ENCODE peak calls at places on chromosomes 16 and 17, in nine cellular contexts. One of them, this sample, is unnamed.

GRCh38 chr17:53629188-53629587 is 193.5 kb upstream of the KIF2B start:
- DNase-seq in NCI-H345: no peak
- DNase-seq in T47D: no peak
- DNase-seq in CD4-positive, CD25-positive, alpha-beta regulatory T cell: no peak
- DNase-seq in stimulated activated CD8-positive, alpha-beta memory T cell treated with anti-CD3 and anti-CD28 coated beads, Interleukin-2, amount 100 ng/mL, for 48 hours: no peak
- DNase-seq in pulmonary artery endothelial cell: no peak
- DNase-seq in KBM-7: no peak
- DNase-seq in stimulated activated naive CD8-positive, alpha-beta T cell treated with anti-CD3 and anti-CD28 coated beads, Interleukin-15, Interleukin-2, amounts not matched to agents 100 U/mL and 50 U/mL, for 24 hours: no peak
- DNase-seq in AG09309: no peak
- DNase-seq in this sample: no peak

GRCh38 chr16:4696172-4696904 is 3.0 kb downstream of the NUDT16L1 start:
- DNase-seq in CD4-positive, CD25-positive, alpha-beta regulatory T cell: no peak
- DNase-seq in pulmonary artery endothelial cell: no peak
- DNase-seq in stimulated activated naive CD8-positive, alpha-beta T cell treated with anti-CD3 and anti-CD28 coated beads, Interleukin-15, Interleukin-2, amounts not matched to agents 100 U/mL and 50 U/mL, for 24 hours: no peak
- DNase-seq in AG09309: no peak
- DNase-seq in T47D: no peak
- DNase-seq in NCI-H345: no peak
- DNase-seq in stimulated activated CD8-positive, alpha-beta memory T cell treated with anti-CD3 and anti-CD28 coated beads, Interleukin-2, amount 100 ng/mL, for 48 hours: no peak
- DNase-seq in KBM-7: no peak
- DNase-seq in this sample: no peak

GRCh38 chr17:43608313-43608712 is 53.4 kb downstream of the MEOX1 start:
- DNase-seq in CD4-positive, CD25-positive, alpha-beta regulatory T cell: peak; percentile 60
- DNase-seq in AG09309: no peak
- DNase-seq in pulmonary artery endothelial cell: peak; percentile 29
- DNase-seq in KBM-7: no peak
- DNase-seq in NCI-H345: no peak
- DNase-seq in stimulated activated CD8-positive, alpha-beta memory T cell treated with anti-CD3 and anti-CD28 coated beads, Interleukin-2, amount 100 ng/mL, for 48 hours: peak; percentile 23
- DNase-seq in stimulated activated naive CD8-positive, alpha-beta T cell treated with anti-CD3 and anti-CD28 coated beads, Interleukin-15, Interleukin-2, amounts not matched to agents 100 U/mL and 50 U/mL, for 24 hours: peak; percentile 55
- DNase-seq in T47D: no peak
- DNase-seq in this sample: no peak

GRCh38 chr17:16945141-16945493 is 26.8 kb downstream of the TNFRSF13B start:
- DNase-seq in stimulated activated naive CD8-positive, alpha-beta T cell treated with anti-CD3 and anti-CD28 coated beads, Interleukin-15, Interleukin-2, amounts not matched to agents 100 U/mL and 50 U/mL, for 24 hours: no peak
- DNase-seq in T47D: no peak
- DNase-seq in CD4-positive, CD25-positive, alpha-beta regulatory T cell: no peak
- DNase-seq in NCI-H345: no peak
- DNase-seq in KBM-7: no peak
- DNase-seq in pulmonary artery endothelial cell: no peak
- DNase-seq in stimulated activated CD8-positive, alpha-beta memory T cell treated with anti-CD3 and anti-CD28 coated beads, Interleukin-2, amount 100 ng/mL, for 48 hours: no peak
- DNase-seq in AG09309: no peak
- DNase-seq in this sample: no peak

GRCh38 chr16:24217456-24217855 is 38.7 kb upstream of the CACNG3 start:
- DNase-seq in pulmonary artery endothelial cell: no peak
- DNase-seq in T47D: no peak
- DNase-seq in stimulated activated CD8-positive, alpha-beta memory T cell treated with anti-CD3 and anti-CD28 coated beads, Interleukin-2, amount 100 ng/mL, for 48 hours: no peak
- DNase-seq in NCI-H345: no peak
- DNase-seq in AG09309: no peak
- DNase-seq in CD4-positive, CD25-positive, alpha-beta regulatory T cell: no peak
- DNase-seq in KBM-7: no peak
- DNase-seq in stimulated activated naive CD8-positive, alpha-beta T cell treated with anti-CD3 and anti-CD28 coated beads, Interleukin-15, Interleukin-2, amounts not matched to agents 100 U/mL and 50 U/mL, for 24 hours: no peak
- DNase-seq in this sample: no peak

GRCh38 chr16:5790512-5790911 is 692.9 kb upstream of the EEF2KMT start:
- DNase-seq in pulmonary artery endothelial cell: no peak
- DNase-seq in stimulated activated naive CD8-positive, alpha-beta T cell treated with anti-CD3 and anti-CD28 coated beads, Interleukin-15, Interleukin-2, amounts not matched to agents 100 U/mL and 50 U/mL, for 24 hours: no peak
- DNase-seq in CD4-positive, CD25-positive, alpha-beta regulatory T cell: no peak
- DNase-seq in KBM-7: no peak
- DNase-seq in AG09309: no peak
- DNase-seq in NCI-H345: no peak
- DNase-seq in T47D: no peak
- DNase-seq in stimulated activated CD8-positive, alpha-beta memory T cell treated with anti-CD3 and anti-CD28 coated beads, Interleukin-2, amount 100 ng/mL, for 48 hours: no peak
- DNase-seq in this sample: no peak

GRCh38 chr16:84331998-84332780 is 36.1 kb upstream of the ATP2C2 start:
- DNase-seq in AG09309: no peak
- DNase-seq in KBM-7: no peak
- DNase-seq in pulmonary artery endothelial cell: no peak
- DNase-seq in stimulated activated CD8-positive, alpha-beta memory T cell treated with anti-CD3 and anti-CD28 coated beads, Interleukin-2, amount 100 ng/mL, for 48 hours: no peak
- DNase-seq in NCI-H345: no peak
- DNase-seq in T47D: no peak
- DNase-seq in stimulated activated naive CD8-positive, alpha-beta T cell treated with anti-CD3 and anti-CD28 coated beads, Interleukin-15, Interleukin-2, amounts not matched to agents 100 U/mL and 50 U/mL, for 24 hours: no peak
- DNase-seq in CD4-positive, CD25-positive, alpha-beta regulatory T cell: no peak
- DNase-seq in this sample: no peak

GRCh38 chr17:77488531-77489238 is 347.9 kb downstream of the SEC14L1 start:
- DNase-seq in KBM-7: no peak
- DNase-seq in stimulated activated CD8-positive, alpha-beta memory T cell treated with anti-CD3 and anti-CD28 coated beads, Interleukin-2, amount 100 ng/mL, for 48 hours: no peak
- DNase-seq in pulmonary artery endothelial cell: no peak
- DNase-seq in T47D: no peak
- DNase-seq in CD4-positive, CD25-positive, alpha-beta regulatory T cell: no peak
- DNase-seq in AG09309: no peak
- DNase-seq in stimulated activated naive CD8-positive, alpha-beta T cell treated with anti-CD3 and anti-CD28 coated beads, Interleukin-15, Interleukin-2, amounts not matched to agents 100 U/mL and 50 U/mL, for 24 hours: no peak
- DNase-seq in NCI-H345: no peak
- DNase-seq in this sample: no peak

GRCh38 chr16:84271866-84272265 is 22.8 kb upstream of the WFDC1 start:
- DNase-seq in AG09309: no peak
- DNase-seq in pulmonary artery endothelial cell: no peak
- DNase-seq in T47D: no peak
- DNase-seq in stimulated activated naive CD8-positive, alpha-beta T cell treated with anti-CD3 and anti-CD28 coated beads, Interleukin-15, Interleukin-2, amounts not matched to agents 100 U/mL and 50 U/mL, for 24 hours: no peak
- DNase-seq in stimulated activated CD8-positive, alpha-beta memory T cell treated with anti-CD3 and anti-CD28 coated beads, Interleukin-2, amount 100 ng/mL, for 48 hours: no peak
- DNase-seq in NCI-H345: no peak
- DNase-seq in CD4-positive, CD25-positive, alpha-beta regulatory T cell: no peak
- DNase-seq in KBM-7: no peak
- DNase-seq in this sample: no peak

GRCh38 chr16:4800290-4801041 is 2.0 kb downstream of the ROGDI start:
- DNase-seq in NCI-H345: no peak
- DNase-seq in CD4-positive, CD25-positive, alpha-beta regulatory T cell: peak; percentile 14
- DNase-seq in stimulated activated CD8-positive, alpha-beta memory T cell treated with anti-CD3 and anti-CD28 coated beads, Interleukin-2, amount 100 ng/mL, for 48 hours: no peak
- DNase-seq in KBM-7: peak; percentile 72
- DNase-seq in stimulated activated naive CD8-positive, alpha-beta T cell treated with anti-CD3 and anti-CD28 coated beads, Interleukin-15, Interleukin-2, amounts not matched to agents 100 U/mL and 50 U/mL, for 24 hours: no peak
- DNase-seq in pulmonary artery endothelial cell: no peak
- DNase-seq in T47D: peak; percentile 39
- DNase-seq in AG09309: no peak
- DNase-seq in this sample: no peak

GRCh38 chr16:10088380-10088793 is 93.8 kb downstream of the GRIN2A start:
- DNase-seq in T47D: no peak
- DNase-seq in KBM-7: no peak
- DNase-seq in stimulated activated CD8-positive, alpha-beta memory T cell treated with anti-CD3 and anti-CD28 coated beads, Interleukin-2, amount 100 ng/mL, for 48 hours: no peak
- DNase-seq in CD4-positive, CD25-positive, alpha-beta regulatory T cell: no peak
- DNase-seq in NCI-H345: no peak
- DNase-seq in pulmonary artery endothelial cell: no peak
- DNase-seq in AG09309: no peak
- DNase-seq in stimulated activated naive CD8-positive, alpha-beta T cell treated with anti-CD3 and anti-CD28 coated beads, Interleukin-15, Interleukin-2, amounts not matched to agents 100 U/mL and 50 U/mL, for 24 hours: no peak
- DNase-seq in this sample: no peak

GRCh38 chr16:59783191-59783590 is 1049.1 kb upstream of the GOT2 start:
- DNase-seq in stimulated activated CD8-positive, alpha-beta memory T cell treated with anti-CD3 and anti-CD28 coated beads, Interleukin-2, amount 100 ng/mL, for 48 hours: no peak
- DNase-seq in pulmonary artery endothelial cell: no peak
- DNase-seq in KBM-7: no peak
- DNase-seq in T47D: no peak
- DNase-seq in AG09309: no peak
- DNase-seq in stimulated activated naive CD8-positive, alpha-beta T cell treated with anti-CD3 and anti-CD28 coated beads, Interleukin-15, Interleukin-2, amounts not matched to agents 100 U/mL and 50 U/mL, for 24 hours: no peak
- DNase-seq in CD4-positive, CD25-positive, alpha-beta regulatory T cell: no peak
- DNase-seq in NCI-H345: no peak
- DNase-seq in this sample: no peak

This sample was measured in GM04503.